ENCODE peak calls at places on chromosome 1, in six cellular contexts. A is GM10248; K is AG09309; F is activated T-cell treated with anti-CD3 and anti-CD28 coated beads, Interleukin-2, amount 50 U/mL, for 48 hours; X is fibroblast of the conjunctiva; T is GM04504. E is an unnamed sample.

GRCh38 chr1:199855580-199855979 is 171.9 kb upstream of the NR5A2 start:
- DNase-seq in A (no peak), K (peak; percentile 34), F (no peak), X (peak; percentile 10), T (peak; percentile 18), E (no peak)

GRCh38 chr1:218547901-218548730 is 203.0 kb downstream of the TGFB2 start:
- DNase-seq in A (no peak), K (no peak), F (no peak), X (no peak), T (no peak), E (no peak)

GRCh38 chr1:101200513-101200912 is 36.3 kb upstream of the S1PR1 start:
- DNase-seq in A (no peak), K (peak; percentile 70), F (no peak), X (peak; percentile 21), T (peak; percentile 79), E (peak; percentile 64)

GRCh38 chr1:53025034-53025777 is 36.8 kb upstream of the PODN start:
- DNase-seq in A (no peak), K (peak; percentile 42), F (no peak), X (peak; percentile 59), T (peak; percentile 54), E (no peak)

GRCh38 chr1:91731815-91732214 is 154.1 kb downstream of the TGFBR3 start:
- DNase-seq in A (peak; percentile 17), K (no peak), F (peak; percentile 76), X (no peak), T (no peak), E (no peak)

GRCh38 chr1:24168246-24168645 is 18.8 kb downstream of the IFNLR1 start:
- DNase-seq in A (no peak), K (no peak), F (no peak), X (no peak), T (no peak), E (no peak)

GRCh38 chr1:246647113-246647512 is 77.1 kb upstream of the SCCPDH start:
- DNase-seq in A (no peak), K (peak; percentile 20), F (no peak), X (peak; percentile 53), T (peak; percentile 12), E (peak; percentile 94)

GRCh38 chr1:234642428-234642827 is 32.5 kb upstream of the IRF2BP2 start:
- DNase-seq in A (no peak), K (no peak), F (no peak), X (no peak), T (no peak), E (no peak)

GRCh38 chr1:23019851-23020625 is 770 bp downstream of the KDM1A start:
- DNase-seq in A (peak; percentile 35), K (no peak), F (peak; percentile 48), X (peak; percentile 5), T (no peak), E (peak; percentile 60)

GRCh38 chr1:98651116-98651625 is 10.3 kb upstream of the SNX7 start:
- DNase-seq in A (no peak), K (no peak), F (no peak), X (no peak), T (no peak), E (no peak)

GRCh38 chr1:169155675-169156074 is 49.2 kb downstream of the ATP1B1 start:
- DNase-seq in A (no peak), K (no peak), F (no peak), X (no peak), T (no peak), E (no peak)

E was measured in GM23338.